ENCODE peak calls at places on chromosomes 16 and 17, in five cellular contexts. One of them, this sample, is unnamed.

GRCh38 chr17:29567362-29568330 is 809 bp upstream of the ABHD15 start:
- DNase-seq in K562: peak
- DNase-seq in HepG2: peak
- DNase-seq in A549: peak
- DNase-seq in GM12878: no peak
- DNase-seq in this sample: peak

GRCh38 chr17:73338050-73338491 is 26.3 kb upstream of the CDC42EP4 start:
- DNase-seq in K562: no peak
- DNase-seq in HepG2: no peak
- DNase-seq in A549: no peak
- DNase-seq in GM12878: no peak
- DNase-seq in this sample: no peak

GRCh38 chr16:29154676-29155121 is 169.8 kb downstream of the LAT start:
- DNase-seq in K562: no peak
- DNase-seq in HepG2: no peak
- DNase-seq in A549: no peak
- DNase-seq in GM12878: no peak
- DNase-seq in this sample: no peak

GRCh38 chr17:82054351-82055022 is 2.8 kb downstream of the GPS1 start:
- DNase-seq in K562: no peak
- DNase-seq in HepG2: no peak
- DNase-seq in A549: no peak
- DNase-seq in GM12878: no peak
- DNase-seq in this sample: no peak

GRCh38 chr16:82726306-82726705 is 99.5 kb downstream of the CDH13 start:
- DNase-seq in K562: no peak
- DNase-seq in HepG2: no peak
- DNase-seq in A549: no peak
- DNase-seq in GM12878: no peak
- DNase-seq in this sample: no peak

GRCh38 chr16:11612110-11612981 is 25.6 kb upstream of the LITAF start:
- DNase-seq in K562: peak
- DNase-seq in HepG2: peak
- DNase-seq in A549: no peak
- DNase-seq in GM12878: no peak
- DNase-seq in this sample: peak

GRCh38 chr16:71626018-71626857 is at the start of gene MARVELD3:
- DNase-seq in K562: peak
- DNase-seq in HepG2: peak
- DNase-seq in A549: peak
- DNase-seq in GM12878: no peak
- DNase-seq in this sample: peak

GRCh38 chr17:77692571-77693161 is 265.8 kb upstream of the TNRC6C start:
- DNase-seq in K562: no peak
- DNase-seq in HepG2: no peak
- DNase-seq in A549: no peak
- DNase-seq in GM12878: no peak
- DNase-seq in this sample: no peak

GRCh38 chr17:41870627-41871026 is 5.4 kb upstream of the KLHL11 start:
- DNase-seq in K562: no peak
- DNase-seq in HepG2: no peak
- DNase-seq in A549: no peak
- DNase-seq in GM12878: no peak
- DNase-seq in this sample: no peak

GRCh38 chr16:11801481-11802021 is 4.5 kb upstream of the ZC3H7A start:
- DNase-seq in K562: peak
- DNase-seq in HepG2: no peak
- DNase-seq in A549: no peak
- DNase-seq in GM12878: no peak
- DNase-seq in this sample: no peak

GRCh38 chr16:26697826-26698225 is 368.9 kb upstream of the C16orf82 start:
- DNase-seq in K562: no peak
- DNase-seq in HepG2: no peak
- DNase-seq in A549: no peak
- DNase-seq in GM12878: no peak
- DNase-seq in this sample: peak

GRCh38 chr17:38322156-38322779 is 21.5 kb downstream of the GPR179 start:
- DNase-seq in K562: peak
- DNase-seq in HepG2: peak
- DNase-seq in A549: peak
- DNase-seq in GM12878: no peak
- DNase-seq in this sample: peak

GRCh38 chr17:76935331-76935730 is 67.1 kb downstream of the MGAT5B start:
- DNase-seq in K562: no peak
- DNase-seq in HepG2: no peak
- DNase-seq in A549: no peak
- DNase-seq in GM12878: no peak
- DNase-seq in this sample: no peak

GRCh38 chr17:7080445-7081041 is 492 bp upstream of the CLEC10A start:
- DNase-seq in K562: no peak
- DNase-seq in HepG2: no peak
- DNase-seq in A549: no peak
- DNase-seq in GM12878: no peak
- DNase-seq in this sample: no peak

GRCh38 chr16:3276679-3277078 is 6.6 kb upstream of the ZNF263 start:
- DNase-seq in K562: no peak
- DNase-seq in HepG2: no peak
- DNase-seq in A549: no peak
- DNase-seq in GM12878: no peak
- DNase-seq in this sample: no peak

GRCh38 chr17:58643147-58643546 is 48.7 kb downstream of the TEX14 start:
- DNase-seq in K562: no peak
- DNase-seq in HepG2: no peak
- DNase-seq in A549: peak
- DNase-seq in GM12878: no peak
- DNase-seq in this sample: no peak

GRCh38 chr17:47914296-47914948 is 18.4 kb downstream of the SP2 start:
- DNase-seq in K562: no peak
- DNase-seq in HepG2: no peak
- DNase-seq in A549: no peak
- DNase-seq in GM12878: no peak
- DNase-seq in this sample: no peak

GRCh38 chr16:74275031-74275636 is 21.5 kb upstream of the PSMD7 start:
- DNase-seq in K562: peak
- DNase-seq in HepG2: no peak
- DNase-seq in A549: peak
- DNase-seq in GM12878: no peak
- DNase-seq in this sample: peak

GRCh38 chr17:60804831-60805230 is 127.2 kb downstream of the BCAS3 start:
- DNase-seq in K562: no peak
- DNase-seq in HepG2: no peak
- DNase-seq in A549: no peak
- DNase-seq in GM12878: no peak
- DNase-seq in this sample: no peak

GRCh38 chr16:52709286-52709685 is 162.3 kb upstream of the TOX3 start:
- DNase-seq in K562: no peak
- DNase-seq in HepG2: no peak
- DNase-seq in A549: no peak
- DNase-seq in GM12878: no peak
- DNase-seq in this sample: peak

GRCh38 chr17:64128787-64129514 is 993 bp downstream of the ERN1 start:
- DNase-seq in K562: peak
- DNase-seq in HepG2: no peak
- DNase-seq in A549: peak
- DNase-seq in GM12878: no peak
- DNase-seq in this sample: peak

DNA sequence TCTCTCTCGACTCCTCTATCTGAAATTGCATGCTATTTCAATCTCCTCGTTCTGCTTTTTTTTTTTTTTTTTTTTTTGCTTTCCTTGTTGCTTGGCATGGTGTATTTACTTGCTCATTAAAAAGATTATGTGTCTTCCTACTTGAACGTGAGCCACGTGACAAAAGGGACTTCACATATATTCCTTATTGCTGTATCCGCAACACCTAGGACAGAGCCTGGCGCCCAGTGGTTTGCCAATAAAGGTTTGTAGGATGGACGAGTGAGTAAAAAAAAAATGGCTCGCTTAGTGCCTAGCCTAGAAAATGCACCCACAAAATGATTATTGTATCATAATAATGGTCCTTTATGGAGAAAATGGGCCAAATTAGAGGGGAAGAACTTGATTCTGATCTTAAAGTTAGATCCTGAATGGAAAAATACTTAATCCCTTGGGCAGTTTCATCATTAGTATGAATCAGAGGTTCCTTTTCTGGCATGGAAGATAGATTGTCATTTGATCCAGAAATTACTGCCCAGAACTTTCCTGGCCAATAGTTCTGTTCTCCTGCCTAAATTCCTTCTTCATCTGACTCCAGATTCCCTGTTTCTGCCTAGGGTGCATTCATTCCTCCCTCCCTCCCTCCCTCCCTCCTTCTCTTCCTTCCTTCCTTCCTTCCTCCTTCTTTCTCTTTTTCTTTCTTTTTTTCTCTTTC is 13.6 kb upstream of the TMEM220 start:
- DNase-seq in K562: no peak
- DNase-seq in HepG2: no peak
- DNase-seq in A549: no peak
- DNase-seq in GM12878: no peak
- DNase-seq in this sample: no peak
- TF ChIP-seq JUNB in K562: no peak
- TF ChIP-seq JUNB in HepG2: no peak
- TF ChIP-seq JUNB in A549: no peak
- TF ChIP-seq JUNB in GM12878: no peak
- TF ChIP-seq JUNB in this sample: no peak

GRCh38 chr17:5198472-5198871 is 6.8 kb upstream of the ZNF594 start:
- DNase-seq in K562: no peak
- DNase-seq in HepG2: no peak
- DNase-seq in A549: no peak
- DNase-seq in GM12878: no peak
- DNase-seq in this sample: no peak

GRCh38 chr17:5203908-5204294 is 12.2 kb upstream of the ZNF594 start:
- DNase-seq in K562: no peak
- DNase-seq in HepG2: no peak
- DNase-seq in A549: no peak
- DNase-seq in GM12878: no peak
- DNase-seq in this sample: no peak

GRCh38 chr17:5201011-5201410 is 9.3 kb upstream of the ZNF594 start:
- DNase-seq in K562: no peak
- DNase-seq in HepG2: no peak
- DNase-seq in A549: no peak
- DNase-seq in GM12878: no peak
- DNase-seq in this sample: no peak

GRCh38 chr17:5200360-5200759 is 8.7 kb upstream of the ZNF594 start:
- DNase-seq in K562: no peak
- DNase-seq in HepG2: no peak
- DNase-seq in A549: no peak
- DNase-seq in GM12878: peak
- DNase-seq in this sample: no peak

DNA sequence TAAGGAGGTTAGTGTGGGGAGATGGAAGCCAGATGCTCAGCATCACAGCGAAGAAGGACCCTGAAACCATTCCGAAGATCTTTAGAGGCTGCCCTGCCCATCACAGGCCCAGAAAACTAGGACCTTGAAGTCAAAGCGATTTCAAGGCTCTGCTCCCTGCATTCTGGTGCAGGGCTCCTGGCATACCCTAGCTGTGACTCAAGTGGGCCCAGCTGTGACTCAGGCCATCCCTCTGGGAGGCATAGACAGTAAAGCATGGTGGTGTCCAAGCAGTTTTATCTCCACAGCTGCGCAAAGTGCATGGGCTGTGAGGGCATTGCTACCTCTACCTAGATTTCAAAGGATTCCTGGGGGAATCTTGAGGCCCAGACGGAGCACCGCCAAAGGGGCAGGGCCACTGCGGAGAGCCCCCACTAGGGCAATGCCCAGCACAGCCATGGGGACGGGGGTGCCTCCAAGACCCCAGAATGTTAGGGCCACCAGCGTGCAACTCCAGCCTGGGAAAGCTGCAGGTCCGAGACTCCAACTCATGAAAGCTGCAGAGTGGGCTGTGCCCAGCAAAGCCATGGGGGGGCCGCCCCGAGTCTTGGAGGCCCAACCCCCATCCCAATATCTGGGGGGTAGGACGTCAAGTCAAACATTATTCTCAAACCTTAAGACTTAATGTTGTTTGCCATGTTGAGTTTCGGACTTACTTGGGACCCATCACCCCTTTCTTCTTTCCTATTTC is 11.7 kb upstream of the ZNF594 start:
- DNase-seq in K562: no peak
- DNase-seq in HepG2: no peak
- DNase-seq in A549: no peak
- DNase-seq in GM12878: no peak
- DNase-seq in this sample: no peak
- TF ChIP-seq JUNB in K562: no peak
- TF ChIP-seq JUNB in HepG2: no peak
- TF ChIP-seq JUNB in A549: no peak
- TF ChIP-seq JUNB in GM12878: no peak
- TF ChIP-seq JUNB in this sample: no peak

GRCh38 chr17:31415640-31416502 is 24.4 kb downstream of the RAB11FIP4 start:
- DNase-seq in K562: no peak
- DNase-seq in HepG2: no peak
- DNase-seq in A549: no peak
- DNase-seq in GM12878: no peak
- DNase-seq in this sample: no peak
- TF ChIP-seq JUNB in K562: no peak
- TF ChIP-seq JUNB in HepG2: no peak
- TF ChIP-seq JUNB in A549: no peak
- TF ChIP-seq JUNB in GM12878: no peak
- TF ChIP-seq JUNB in this sample: no peak

DNA sequence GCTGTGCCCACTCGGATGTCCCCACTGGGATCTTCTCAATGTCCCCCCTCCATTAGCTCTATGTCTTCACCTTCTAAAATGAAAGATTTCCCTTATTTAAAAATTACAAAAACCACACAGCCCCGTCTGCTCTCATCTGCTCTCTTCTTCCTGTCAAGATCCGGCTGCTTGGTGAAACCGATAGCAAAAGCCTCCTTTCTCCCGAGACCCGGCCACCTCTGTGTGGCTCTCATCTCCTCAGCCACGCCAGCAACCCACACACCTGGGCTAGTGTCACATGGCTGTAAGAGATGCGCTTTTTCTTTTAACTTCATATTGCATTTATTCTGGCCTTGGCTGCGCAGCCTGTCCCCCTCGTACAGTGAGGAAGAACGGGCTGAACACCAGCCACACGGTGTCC is 20.6 kb downstream of the IFT140 start:
- DNase-seq in K562: no peak
- DNase-seq in HepG2: no peak
- DNase-seq in A549: no peak
- DNase-seq in GM12878: no peak
- DNase-seq in this sample: no peak
- TF ChIP-seq JUNB in K562: no peak
- TF ChIP-seq JUNB in HepG2: no peak
- TF ChIP-seq JUNB in A549: no peak
- TF ChIP-seq JUNB in GM12878: no peak
- TF ChIP-seq JUNB in this sample: no peak